ENCODE peak calls at places on chromosome 18, in nine cellular contexts. One of them, this sample, is unnamed.
A peak's percentile ranks its signal among the peaks of the same experiment; 100 is the strongest.

GRCh38 chr18:61496374-61496773 is 163.1 kb downstream of the CDH20 start:
- DNase-seq in fibroblast of lung: no peak
- DNase-seq in left ventricle myocardium inferior: no peak
- DNase-seq in ovary: no peak
- DNase-seq in uterus: no peak
- DNase-seq in right cardiac atrium: no peak
- DNase-seq in body of pancreas: no peak
- DNase-seq in esophagus muscularis mucosa: no peak
- DNase-seq in CD8-positive, alpha-beta T cell: no peak
- DNase-seq in this sample: no peak

GRCh38 chr18:27540126-27540525 is 355.0 kb upstream of the CHST9 start:
- DNase-seq in uterus: no peak
- DNase-seq in fibroblast of lung: no peak
- DNase-seq in right cardiac atrium: no peak
- DNase-seq in body of pancreas: no peak
- DNase-seq in left ventricle myocardium inferior: no peak
- DNase-seq in ovary: no peak
- DNase-seq in CD8-positive, alpha-beta T cell: no peak
- DNase-seq in esophagus muscularis mucosa: no peak
- DNase-seq in this sample: no peak

GRCh38 chr18:10164241-10165160 is 250.7 kb downstream of the VAPA start:
- DNase-seq in fibroblast of lung: no peak
- DNase-seq in body of pancreas: peak; percentile 51
- DNase-seq in right cardiac atrium: no peak
- DNase-seq in left ventricle myocardium inferior: no peak
- DNase-seq in CD8-positive, alpha-beta T cell: no peak
- DNase-seq in ovary: no peak
- DNase-seq in uterus: no peak
- DNase-seq in esophagus muscularis mucosa: no peak
- DNase-seq in this sample: no peak

GRCh38 chr18:61901334-61901986 is 8.7 kb upstream of the RNF152 start:
- DNase-seq in right cardiac atrium: no peak
- DNase-seq in CD8-positive, alpha-beta T cell: peak; percentile 56
- DNase-seq in esophagus muscularis mucosa: peak; percentile 89
- DNase-seq in ovary: no peak
- DNase-seq in fibroblast of lung: peak; percentile 48
- DNase-seq in body of pancreas: peak; percentile 53
- DNase-seq in uterus: peak; percentile 34
- DNase-seq in left ventricle myocardium inferior: no peak
- DNase-seq in this sample: peak; percentile 65

GRCh38 chr18:22452226-22452668 is 34.5 kb upstream of the CTAGE1 start:
- DNase-seq in right cardiac atrium: no peak
- DNase-seq in left ventricle myocardium inferior: no peak
- DNase-seq in CD8-positive, alpha-beta T cell: no peak
- DNase-seq in body of pancreas: no peak
- DNase-seq in ovary: no peak
- DNase-seq in uterus: no peak
- DNase-seq in fibroblast of lung: no peak
- DNase-seq in esophagus muscularis mucosa: no peak
- DNase-seq in this sample: no peak

GRCh38 chr18:61001138-61001537 is 332.1 kb upstream of the CDH20 start:
- DNase-seq in right cardiac atrium: no peak
- DNase-seq in CD8-positive, alpha-beta T cell: no peak
- DNase-seq in ovary: no peak
- DNase-seq in body of pancreas: no peak
- DNase-seq in uterus: no peak
- DNase-seq in esophagus muscularis mucosa: no peak
- DNase-seq in left ventricle myocardium inferior: no peak
- DNase-seq in fibroblast of lung: no peak
- DNase-seq in this sample: no peak

GRCh38 chr18:63378919-63379638 is 12.1 kb upstream of the KDSR start:
- DNase-seq in right cardiac atrium: no peak
- DNase-seq in CD8-positive, alpha-beta T cell: no peak
- DNase-seq in body of pancreas: no peak
- DNase-seq in fibroblast of lung: no peak
- DNase-seq in left ventricle myocardium inferior: no peak
- DNase-seq in uterus: no peak
- DNase-seq in esophagus muscularis mucosa: no peak
- DNase-seq in ovary: no peak
- DNase-seq in this sample: no peak

GRCh38 chr18:3624818-3625716 is 175.1 kb downstream of the TGIF1 start:
- DNase-seq in body of pancreas: peak; percentile 42
- DNase-seq in esophagus muscularis mucosa: no peak
- DNase-seq in uterus: no peak
- DNase-seq in ovary: no peak
- DNase-seq in left ventricle myocardium inferior: no peak
- DNase-seq in fibroblast of lung: peak; percentile 99
- DNase-seq in right cardiac atrium: no peak
- DNase-seq in CD8-positive, alpha-beta T cell: no peak
- DNase-seq in this sample: no peak

GRCh38 chr18:28193177-28193778 is 16.3 kb upstream of the CDH2 start:
- DNase-seq in CD8-positive, alpha-beta T cell: no peak
- DNase-seq in ovary: no peak
- DNase-seq in uterus: no peak
- DNase-seq in body of pancreas: no peak
- DNase-seq in esophagus muscularis mucosa: no peak
- DNase-seq in left ventricle myocardium inferior: no peak
- DNase-seq in right cardiac atrium: no peak
- DNase-seq in fibroblast of lung: no peak
- DNase-seq in this sample: no peak

GRCh38 chr18:76168206-76168605 is 326.8 kb downstream of the ZNF516 start:
- DNase-seq in body of pancreas: no peak
- DNase-seq in fibroblast of lung: no peak
- DNase-seq in ovary: no peak
- DNase-seq in right cardiac atrium: no peak
- DNase-seq in CD8-positive, alpha-beta T cell: no peak
- DNase-seq in uterus: no peak
- DNase-seq in left ventricle myocardium inferior: no peak
- DNase-seq in esophagus muscularis mucosa: peak; percentile 57
- DNase-seq in this sample: no peak

DNA sequence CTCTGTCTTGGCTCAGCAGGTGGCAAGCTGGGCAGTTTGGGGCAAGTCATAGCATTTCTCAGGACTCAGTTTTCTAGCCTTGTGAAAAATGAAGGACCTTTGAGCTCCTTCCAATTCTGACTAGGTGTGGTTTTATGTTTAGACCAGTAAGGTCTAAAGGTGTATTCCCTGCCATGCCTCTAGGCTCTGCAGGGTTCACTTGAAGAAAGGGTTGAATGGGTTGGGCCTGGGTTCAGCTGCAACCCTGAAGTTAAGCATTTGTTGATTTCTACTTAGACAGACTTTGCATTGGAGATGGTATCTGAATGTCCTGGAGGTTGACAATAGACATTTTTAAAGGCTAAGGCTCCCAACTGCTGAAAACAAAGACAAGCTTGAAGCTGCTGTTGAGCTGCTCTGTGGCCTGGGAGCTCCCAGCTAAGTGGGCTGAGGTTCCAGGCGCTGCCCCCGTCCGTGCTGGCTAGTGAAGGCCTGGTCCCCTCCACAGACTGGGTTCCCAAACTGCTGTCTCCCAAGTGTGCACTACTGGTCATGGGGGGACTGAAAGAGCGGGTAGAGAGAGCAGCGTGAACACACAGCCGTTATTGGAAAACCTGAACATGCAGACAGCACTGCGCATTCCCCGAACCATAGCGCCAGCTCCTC is 100.7 kb upstream of the SMAD7 start:
- DNase-seq in uterus: no peak
- DNase-seq in esophagus muscularis mucosa: no peak
- DNase-seq in ovary: no peak
- DNase-seq in fibroblast of lung: no peak
- DNase-seq in CD8-positive, alpha-beta T cell: no peak
- DNase-seq in right cardiac atrium: no peak
- DNase-seq in body of pancreas: no peak
- DNase-seq in left ventricle myocardium inferior: no peak
- DNase-seq in this sample: no peak
- H3K4me1 ChIP-seq in uterus: no peaks in the 10 kb centered on the region
- H3K4me1 ChIP-seq in esophagus muscularis mucosa: peaks cover 19% of the 10 kb centered on the region
- H3K4me1 ChIP-seq in ovary: peaks cover 10% of the 10 kb centered on the region
- H3K4me1 ChIP-seq in fibroblast of lung: peaks cover 17% of the 10 kb centered on the region
- H3K4me1 ChIP-seq in CD8-positive, alpha-beta T cell: peaks cover 19% of the 10 kb centered on the region
- H3K4me1 ChIP-seq in right cardiac atrium: peaks cover 7% of the 10 kb centered on the region
- H3K4me1 ChIP-seq in body of pancreas: no peaks in the 10 kb centered on the region
- H3K4me1 ChIP-seq in left ventricle myocardium inferior: peaks cover 23% of the 10 kb centered on the region
- H3K4me1 ChIP-seq in this sample: no peaks in the 10 kb centered on the region

GRCh38 chr18:12884521-12885323 is 685 bp upstream of the PTPN2 start:
- DNase-seq in ovary: no peak
- DNase-seq in esophagus muscularis mucosa: no peak
- DNase-seq in CD8-positive, alpha-beta T cell: no peak
- DNase-seq in body of pancreas: no peak
- DNase-seq in left ventricle myocardium inferior: no peak
- DNase-seq in uterus: no peak
- DNase-seq in fibroblast of lung: no peak
- DNase-seq in right cardiac atrium: no peak
- DNase-seq in this sample: no peak

GRCh38 chr18:12883684-12884520 is at the start of gene PTPN2:
- DNase-seq in ovary: peak; percentile 94
- DNase-seq in right cardiac atrium: peak; percentile 98
- DNase-seq in body of pancreas: peak; percentile 96
- DNase-seq in esophagus muscularis mucosa: peak; percentile 95
- DNase-seq in CD8-positive, alpha-beta T cell: peak; percentile 93
- DNase-seq in fibroblast of lung: peak; percentile 93
- DNase-seq in left ventricle myocardium inferior: peak; percentile 94
- DNase-seq in uterus: peak; percentile 94
- DNase-seq in this sample: peak; percentile 82

GRCh38 chr18:12882416-12882815 is 1.6 kb downstream of the PTPN2 start:
- DNase-seq in right cardiac atrium: no peak
- DNase-seq in ovary: no peak
- DNase-seq in uterus: no peak
- DNase-seq in fibroblast of lung: no peak
- DNase-seq in CD8-positive, alpha-beta T cell: no peak
- DNase-seq in body of pancreas: no peak
- DNase-seq in left ventricle myocardium inferior: no peak
- DNase-seq in esophagus muscularis mucosa: no peak
- DNase-seq in this sample: no peak

GRCh38 chr18:12885500-12885899 is 1.5 kb upstream of the PTPN2 start:
- DNase-seq in left ventricle myocardium inferior: no peak
- DNase-seq in ovary: no peak
- DNase-seq in uterus: no peak
- DNase-seq in body of pancreas: no peak
- DNase-seq in esophagus muscularis mucosa: no peak
- DNase-seq in CD8-positive, alpha-beta T cell: no peak
- DNase-seq in fibroblast of lung: no peak
- DNase-seq in right cardiac atrium: no peak
- DNase-seq in this sample: no peak

DNA sequence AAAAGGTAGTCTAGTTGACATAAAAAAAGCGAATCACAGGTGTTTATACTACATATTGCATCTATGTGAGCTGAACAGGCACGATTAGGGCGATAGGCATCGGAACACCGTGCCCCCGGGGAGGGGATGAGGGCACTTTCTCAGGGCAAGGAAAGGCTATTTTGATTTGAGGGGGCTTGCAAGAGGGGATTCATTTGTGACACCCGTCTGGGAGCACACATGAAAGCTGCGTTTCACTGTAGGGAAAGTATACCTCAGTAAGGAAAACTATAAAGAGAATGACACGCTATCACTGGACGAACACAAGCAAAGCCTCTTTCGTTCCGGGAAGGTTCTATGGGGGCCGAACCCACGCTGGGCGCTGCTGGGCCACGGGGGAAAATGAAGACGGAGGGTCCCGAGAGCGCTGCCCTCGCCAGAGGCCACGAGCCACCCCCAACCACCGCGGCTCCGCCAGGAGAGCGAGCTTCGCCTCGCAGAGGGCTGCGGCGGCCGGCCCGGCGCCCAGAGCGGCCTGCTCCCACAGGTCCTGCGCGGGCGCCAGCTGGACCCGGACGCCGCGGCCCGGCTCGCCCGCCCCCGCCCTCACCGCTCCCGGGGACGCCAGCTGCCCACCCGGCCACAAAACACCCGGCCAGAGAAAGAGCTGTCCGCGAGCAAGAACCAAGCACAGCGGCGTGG is 894 bp downstream of the PTPN2 start:
- DNase-seq in uterus: no peak
- DNase-seq in CD8-positive, alpha-beta T cell: no peak
- DNase-seq in ovary: no peak
- DNase-seq in fibroblast of lung: no peak
- DNase-seq in left ventricle myocardium inferior: no peak
- DNase-seq in body of pancreas: no peak
- DNase-seq in right cardiac atrium: no peak
- DNase-seq in esophagus muscularis mucosa: no peak
- DNase-seq in this sample: no peak
- H3K4me1 ChIP-seq in uterus: no peaks in the 10 kb centered on the region
- H3K4me1 ChIP-seq in CD8-positive, alpha-beta T cell: peaks cover 52% of the 10 kb centered on the region
- H3K4me1 ChIP-seq in ovary: peaks cover 14% of the 10 kb centered on the region
- H3K4me1 ChIP-seq in fibroblast of lung: no peaks in the 10 kb centered on the region
- H3K4me1 ChIP-seq in left ventricle myocardium inferior: peaks cover 49% of the 10 kb centered on the region
- H3K4me1 ChIP-seq in body of pancreas: peaks cover 37% of the 10 kb centered on the region
- H3K4me1 ChIP-seq in right cardiac atrium: peaks cover 2% of the 10 kb centered on the region
- H3K4me1 ChIP-seq in esophagus muscularis mucosa: peaks cover 39% of the 10 kb centered on the region
- H3K4me1 ChIP-seq in this sample: peaks cover 7% of the 10 kb centered on the region

DNA sequence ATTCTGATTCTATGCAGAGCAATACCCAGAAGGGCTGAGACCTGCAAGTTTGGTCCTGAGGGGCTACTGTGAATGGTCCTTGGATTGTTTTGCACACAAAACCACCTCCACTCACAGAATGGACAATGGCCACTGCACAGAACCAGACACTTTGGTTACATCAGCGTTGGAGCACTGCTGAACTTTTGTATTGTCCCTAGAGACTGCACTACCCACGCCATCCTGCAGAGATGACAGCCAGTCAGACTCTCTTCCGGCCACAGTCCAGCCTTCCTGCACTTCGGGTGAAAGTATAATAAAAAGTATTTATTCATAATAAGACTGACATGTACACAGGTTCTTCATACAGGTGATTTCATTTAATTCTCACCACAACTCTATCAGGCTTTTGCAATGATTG is 35.7 kb downstream of the CELF4 start:
- DNase-seq in left ventricle myocardium inferior: no peak
- DNase-seq in right cardiac atrium: no peak
- DNase-seq in uterus: no peak
- DNase-seq in body of pancreas: no peak
- DNase-seq in CD8-positive, alpha-beta T cell: no peak
- DNase-seq in ovary: no peak
- DNase-seq in esophagus muscularis mucosa: no peak
- DNase-seq in fibroblast of lung: no peak
- DNase-seq in this sample: no peak
- H3K4me1 ChIP-seq in left ventricle myocardium inferior: peaks cover 17% of the 10 kb centered on the region
- H3K4me1 ChIP-seq in right cardiac atrium: peaks cover 2% of the 10 kb centered on the region
- H3K4me1 ChIP-seq in uterus: no peaks in the 10 kb centered on the region
- H3K4me1 ChIP-seq in body of pancreas: peaks cover under 1% of the 10 kb centered on the region
- H3K4me1 ChIP-seq in CD8-positive, alpha-beta T cell: no peaks in the 10 kb centered on the region
- H3K4me1 ChIP-seq in ovary: no peaks in the 10 kb centered on the region
- H3K4me1 ChIP-seq in esophagus muscularis mucosa: peaks cover 3% of the 10 kb centered on the region
- H3K4me1 ChIP-seq in fibroblast of lung: no peaks in the 10 kb centered on the region
- H3K4me1 ChIP-seq in this sample: no peaks in the 10 kb centered on the region

DNA sequence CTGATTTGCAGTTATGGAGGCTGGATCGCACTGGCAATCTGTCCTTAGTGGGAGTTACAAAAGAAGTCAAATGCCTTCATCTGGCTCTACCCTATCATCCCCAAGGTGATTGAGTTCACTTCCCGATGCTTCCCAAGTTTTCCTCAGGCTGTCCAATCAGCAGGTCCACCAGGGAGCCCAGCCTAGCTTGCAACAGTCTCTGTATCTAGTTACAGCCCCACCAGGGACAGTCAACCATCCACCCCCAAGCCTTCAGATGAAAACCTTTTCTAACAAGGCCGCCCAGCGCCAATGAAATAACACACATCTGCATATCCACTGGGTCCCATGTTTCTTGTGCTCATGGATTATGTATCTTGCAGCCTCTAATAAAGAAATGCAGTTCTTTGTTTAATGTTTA is 238.9 kb downstream of the ZNF521 start:
- DNase-seq in left ventricle myocardium inferior: no peak
- DNase-seq in esophagus muscularis mucosa: no peak
- DNase-seq in ovary: no peak
- DNase-seq in uterus: no peak
- DNase-seq in fibroblast of lung: no peak
- DNase-seq in CD8-positive, alpha-beta T cell: no peak
- DNase-seq in right cardiac atrium: no peak
- DNase-seq in body of pancreas: no peak
- DNase-seq in this sample: peak; percentile 28
- H3K4me1 ChIP-seq in left ventricle myocardium inferior: peaks cover 3% of the 10 kb centered on the region
- H3K4me1 ChIP-seq in esophagus muscularis mucosa: no peaks in the 10 kb centered on the region
- H3K4me1 ChIP-seq in ovary: peaks cover 3% of the 10 kb centered on the region
- H3K4me1 ChIP-seq in uterus: no peaks in the 10 kb centered on the region
- H3K4me1 ChIP-seq in fibroblast of lung: no peaks in the 10 kb centered on the region
- H3K4me1 ChIP-seq in CD8-positive, alpha-beta T cell: no peaks in the 10 kb centered on the region
- H3K4me1 ChIP-seq in right cardiac atrium: peaks cover 2% of the 10 kb centered on the region
- H3K4me1 ChIP-seq in body of pancreas: no peaks in the 10 kb centered on the region
- H3K4me1 ChIP-seq in this sample: no peaks in the 10 kb centered on the region

This sample was measured in HAP-1.